ENCODE peak calls at places on chromosomes 13 and 19, in eight cellular contexts. Z is stimulated activated CD4-positive, alpha-beta T cell treated with anti-CD3 and anti-CD28 coated beads, Interleukin-1b, Interleukin-23, amount 100 ng/mL, for 1 hour; G is H1; F is ovary; E is GM23248; S is nucleus accumbens; Q is left ventricle myocardium superior; J is stimulated activated CD8-positive, alpha-beta memory T cell treated with anti-CD3 and anti-CD28 coated beads, Interleukin-15, amount 100 ng/mL, for 24 hours. L is an unnamed sample.

GRCh38 chr13:72983085-72983768 is 75.6 kb upstream of the KLF5 start:
- DNase-seq in Z (no peak), G (no peak), F (peak), E (peak), S (no peak), Q (no peak), J (no peak), L (no peak)

GRCh38 chr19:17658666-17659065 is 29.5 kb downstream of the UNC13A start:
- DNase-seq in Z (no peak), G (no peak), F (no peak), E (peak), S (no peak), Q (no peak), J (no peak), L (no peak)

GRCh38 chr13:24127116-24127631 is 33.3 kb upstream of the SPATA13 start:
- DNase-seq in Z (no peak), G (no peak), F (no peak), E (peak), S (no peak), Q (no peak), J (no peak), L (no peak)

GRCh38 chr19:12052057-12052570 is 647 bp downstream of the ZNF878 start:
- DNase-seq in Z (no peak), G (no peak), F (no peak), E (peak), S (no peak), Q (no peak), J (no peak), L (no peak)

GRCh38 chr13:74111901-74112824 is 22.0 kb downstream of the KLF12 start:
- DNase-seq in Z (no peak), G (no peak), F (no peak), E (no peak), S (no peak), Q (no peak), J (no peak), L (no peak)

GRCh38 chr13:79281335-79281734 is 124.7 kb downstream of the RBM26 start:
- DNase-seq in Z (no peak), G (peak), F (no peak), E (no peak), S (no peak), Q (no peak), J (no peak), L (no peak)

GRCh38 chr13:26760835-26761582 is 423 bp upstream of the GPR12 start:
- DNase-seq in Z (no peak), G (no peak), F (no peak), E (no peak), S (no peak), Q (no peak), J (no peak), L (no peak)

GRCh38 chr19:35025969-35026368 is 4.3 kb upstream of the SCN1B start:
- DNase-seq in Z (no peak), G (no peak), F (no peak), E (no peak), S (no peak), Q (no peak), J (no peak), L (no peak)

GRCh38 chr13:112638157-112638750 is 50.3 kb upstream of the TUBGCP3 start:
- DNase-seq in Z (no peak), G (no peak), F (no peak), E (no peak), S (no peak), Q (no peak), J (no peak), L (no peak)

GRCh38 chr19:56088454-56089215 is 32.5 kb downstream of the ZNF787 start:
- DNase-seq in Z (no peak), G (no peak), F (no peak), E (no peak), S (no peak), Q (no peak), J (no peak), L (no peak)

GRCh38 chr19:30206187-30206586 is 166.0 kb upstream of the ZNF536 start:
- DNase-seq in Z (no peak), G (peak), F (no peak), E (no peak), S (no peak), Q (no peak), J (no peak), L (no peak)

GRCh38 chr13:85347251-85347650 is 452.0 kb downstream of the SLITRK6 start:
- DNase-seq in Z (no peak), G (no peak), F (no peak), E (no peak), S (no peak), Q (no peak), J (no peak), L (no peak)

GRCh38 chr19:29293736-29294342 is 80.9 kb upstream of the UQCRFS1 start:
- DNase-seq in Z (no peak), G (no peak), F (no peak), E (peak), S (no peak), Q (no peak), J (no peak), L (no peak)

GRCh38 chr19:40549007-40549708 is 27.5 kb upstream of the SHKBP1 start:
- DNase-seq in Z (peak), G (peak), F (no peak), E (peak), S (no peak), Q (peak), J (peak), L (peak)

GRCh38 chr13:98622926-98623325 is 46.0 kb upstream of the STK24 start:
- DNase-seq in Z (no peak), G (no peak), F (no peak), E (no peak), S (no peak), Q (no peak), J (no peak), L (no peak)

GRCh38 chr19:52176574-52176973 is 5.2 kb upstream of the ZNF836 start:
- DNase-seq in Z (no peak), G (no peak), F (no peak), E (no peak), S (no peak), Q (no peak), J (no peak), L (no peak)

GRCh38 chr19:16559896-16560295 is 12.3 kb downstream of the SLC35E1 start:
- DNase-seq in Z (no peak), G (no peak), F (no peak), E (no peak), S (no peak), Q (no peak), J (no peak), L (no peak)

GRCh38 chr19:1311543-1312091 is 25.9 kb downstream of the EFNA2 start:
- DNase-seq in Z (no peak), G (no peak), F (no peak), E (no peak), S (no peak), Q (no peak), J (no peak), L (no peak)

GRCh38 chr19:5621311-5621944 is 1.1 kb downstream of the SAFB2 start:
- DNase-seq in Z (no peak), G (no peak), F (peak), E (no peak), S (no peak), Q (peak), J (no peak), L (no peak)

L was measured in omental fat pad.